ENCODE peak calls at places on chromosomes 13 and 19, in five cellular contexts. J, Q, P, O and R are unnamed samples.

GRCh38 chr19:33177417-33177976 is 16.6 kb upstream of the LRP3 start:
- ATAC-seq in J (no peak), Q (peak), P (peak), O (no peak), R (peak)

GRCh38 chr13:86383561-86383960 is 584.3 kb upstream of the SLITRK6 start:
- ATAC-seq in J (no peak), Q (no peak), P (no peak), O (no peak), R (no peak)

GRCh38 chr19:38093587-38093986 is 130.4 kb downstream of the DPF1 start:
- ATAC-seq in J (peak), Q (no peak), P (no peak), O (no peak), R (no peak)

GRCh38 chr19:45279587-45280192 is 28.6 kb downstream of the MARK4 start:
- ATAC-seq in J (no peak), Q (no peak), P (no peak), O (peak), R (no peak)

GRCh38 chr19:4298772-4299550 is 3.2 kb downstream of the TMIGD2 start:
- ATAC-seq in J (no peak), Q (no peak), P (no peak), O (no peak), R (peak)

GRCh38 chr13:52405767-52406494 is at the start of gene THSD1:
- ATAC-seq in J (peak), Q (peak), P (peak), O (peak), R (peak)

GRCh38 chr13:97215325-97215724 is 6.8 kb upstream of the MBNL2 start:
- ATAC-seq in J (no peak), Q (peak), P (no peak), O (no peak), R (peak)

GRCh38 chr19:50420808-50421207 is 2.1 kb downstream of the SPIB start:
- ATAC-seq in J (no peak), Q (no peak), P (no peak), O (no peak), R (no peak)

GRCh38 chr13:88919970-88920628 is 1248.9 kb downstream of the SLITRK5 start:
- ATAC-seq in J (no peak), Q (peak), P (no peak), O (no peak), R (peak)

GRCh38 chr13:39565036-39565949 is 37.7 kb downstream of the LHFPL6 start:
- ATAC-seq in J (peak), Q (no peak), P (peak), O (peak), R (no peak)